ENCODE peak calls at places on chromosome 4, in nine cellular contexts. W, M, D, U, O, A, T, Y and V are unnamed samples.

GRCh38 chr4:2417765-2418651 is at the start of gene ZFYVE28:
- DNase-seq in M (no peak), W (no peak), Y (no peak), U (no peak), T (peak), D (no peak), O (no peak), A (no peak), V (no peak)

GRCh38 chr4:13766722-13767495 is 139.4 kb upstream of the BOD1L1 start:
- DNase-seq in Y (no peak), O (no peak), A (no peak), T (no peak), W (no peak), D (no peak), M (no peak), U (no peak), V (no peak)

GRCh38 chr4:128454281-128455075 is 166.9 kb upstream of the PGRMC2 start:
- DNase-seq in M (peak), A (peak), U (peak), D (peak), T (peak), W (peak), O (peak), Y (peak), V (peak)

GRCh38 chr4:146643812-146644401 is 5.2 kb downstream of the POU4F2 start:
- DNase-seq in Y (peak), T (no peak), M (no peak), W (no peak), A (no peak), U (no peak), D (no peak), O (no peak), V (no peak)

GRCh38 chr4:166422475-166422874 is 549.4 kb downstream of the TLL1 start:
- DNase-seq in T (no peak), M (no peak), U (no peak), Y (no peak), O (no peak), A (no peak), D (no peak), W (no peak), V (no peak)

GRCh38 chr4:81214518-81215218 is 354 bp downstream of the PRKG2 start:
- DNase-seq in T (no peak), D (peak), Y (no peak), M (peak), O (peak), U (no peak), A (no peak), W (no peak), V (no peak)

GRCh38 chr4:115433501-115433900 is 320.1 kb upstream of the NDST4 start:
- DNase-seq in T (no peak), D (no peak), O (no peak), Y (no peak), U (no peak), M (no peak), A (no peak), W (no peak), V (no peak)

GRCh38 chr4:122661176-122661575 is 40.3 kb upstream of the IL21 start:
- DNase-seq in U (no peak), O (no peak), Y (no peak), M (no peak), D (no peak), W (no peak), A (no peak), T (no peak), V (no peak)

GRCh38 chr4:140083320-140083719 is 70.7 kb downstream of the MAML3 start:
- DNase-seq in U (no peak), D (no peak), W (no peak), M (no peak), Y (no peak), T (no peak), A (no peak), O (no peak), V (no peak)

GRCh38 chr4:38805530-38806145 is 1.0 kb upstream of the TLR1 start:
- DNase-seq in U (no peak), D (peak), O (peak), A (no peak), W (peak), T (no peak), M (no peak), Y (no peak), V (peak)

GRCh38 chr4:6908397-6909112 is 1.1 kb upstream of the TBC1D14 start:
- DNase-seq in T (no peak), U (peak), Y (no peak), D (no peak), O (no peak), M (peak), A (no peak), W (no peak), V (no peak)

GRCh38 chr4:185665655-185666054 is 130.3 kb upstream of the PDLIM3 start:
- DNase-seq in M (no peak), Y (no peak), T (no peak), O (no peak), A (no peak), D (no peak), U (no peak), W (no peak), V (no peak)

GRCh38 chr4:159451006-159451405 is 348.1 kb downstream of the RAPGEF2 start:
- DNase-seq in Y (no peak), U (no peak), A (no peak), D (no peak), M (no peak), W (no peak), O (no peak), T (no peak), V (no peak)

GRCh38 chr4:1011022-1011694 is at the start of gene FGFRL1:
- DNase-seq in D (peak), U (peak), A (peak), Y (peak), M (peak), T (peak), O (peak), W (peak), V (peak)

GRCh38 chr4:186790630-186791029 is 67.0 kb upstream of the FAT1 start:
- DNase-seq in O (no peak), D (no peak), A (no peak), U (no peak), W (no peak), Y (no peak), T (no peak), M (no peak), V (no peak)

GRCh38 chr4:54332577-54332976 is 103.5 kb downstream of the PDGFRA start:
- DNase-seq in W (no peak), A (no peak), D (no peak), Y (no peak), T (no peak), M (no peak), O (no peak), U (no peak), V (no peak)

GRCh38 chr4:89311433-89311832 is 3.8 kb upstream of the GPRIN3 start:
- DNase-seq in M (no peak), W (no peak), D (no peak), T (no peak), U (no peak), O (no peak), A (no peak), Y (no peak), V (no peak)
- H3K27ac ChIP-seq in M (no peak), W (no peak), D (no peak), T (no peak), U (no peak), O (no peak), A (no peak), Y (no peak), V (no peak)

GRCh38 chr4:156838761-156839160 is 132.8 kb downstream of the PDGFC start:
- DNase-seq in Y (no peak), A (no peak), W (no peak), U (no peak), M (no peak), O (no peak), D (no peak), T (no peak), V (no peak)
- TF ChIP-seq EP300 in Y (no peak), A (no peak), W (no peak), U (no peak), M (no peak), O (no peak), D (no peak), T (no peak), V (no peak)

GRCh38 chr4:152679414-152680281 is at the start of gene TMEM154:
- DNase-seq in M (peak), D (peak), W (peak), O (peak), A (peak), Y (no peak), T (no peak), U (peak), V (peak)

GRCh38 chr4:152674359-152674758 is 5.4 kb downstream of the TMEM154 start:
- DNase-seq in T (no peak), M (no peak), U (no peak), Y (no peak), D (no peak), A (no peak), W (no peak), O (no peak), V (no peak)

GRCh38 chr4:152673489-152673888 is 6.3 kb downstream of the TMEM154 start:
- DNase-seq in T (no peak), D (no peak), M (no peak), W (no peak), A (no peak), U (no peak), O (no peak), Y (no peak), V (no peak)

GRCh38 chr4:152678841-152679240 is 956 bp downstream of the TMEM154 start:
- DNase-seq in W (no peak), T (no peak), D (no peak), Y (no peak), U (no peak), A (no peak), O (no peak), M (no peak), V (no peak)

DNA sequence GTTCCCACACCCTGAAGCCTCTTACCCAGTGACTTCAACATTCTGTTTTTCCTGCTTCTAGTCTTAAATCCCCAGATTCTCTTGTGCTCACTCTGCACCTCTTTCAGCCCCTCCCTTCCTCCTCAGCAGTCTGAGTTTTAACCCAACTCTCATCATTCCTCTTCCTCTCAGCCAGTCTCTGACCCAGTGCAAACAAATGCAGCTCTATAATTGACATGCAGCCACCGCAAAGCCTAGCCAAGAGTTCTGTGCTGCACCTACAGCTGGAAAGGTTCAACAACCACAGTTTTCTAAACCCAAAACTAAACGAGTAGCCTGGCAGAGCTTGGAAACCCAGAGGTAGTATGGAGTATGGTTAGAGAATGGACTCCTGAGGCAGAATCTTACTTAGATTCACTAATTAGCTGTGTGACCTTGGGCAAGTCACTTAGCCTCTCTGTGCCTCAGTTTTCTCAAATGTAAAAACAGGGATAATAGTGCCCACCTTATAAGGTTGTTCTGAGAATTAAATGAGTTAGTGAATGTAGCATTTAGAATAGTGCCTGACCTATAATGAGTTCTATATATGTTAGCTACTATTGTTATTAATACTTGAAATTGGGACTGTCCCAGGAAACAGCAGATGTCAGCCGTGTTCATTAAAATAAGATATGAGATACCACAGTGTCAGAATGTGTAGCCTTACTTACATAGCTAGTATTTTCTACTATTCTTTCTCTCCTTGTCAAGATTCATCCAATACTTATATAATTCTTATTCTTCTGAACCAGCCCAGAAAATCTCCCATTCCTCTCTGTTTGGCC is 3.5 kb downstream of the TMEM154 start:
- DNase-seq in W (no peak), U (no peak), D (no peak), T (no peak), M (no peak), A (no peak), O (no peak), Y (no peak), V (no peak)
- H3K4me3 ChIP-seq in W (no peak), U (no peak), D (no peak), T (no peak), M (no peak), A (no peak), O (no peak), Y (no peak), V (no peak)

GRCh38 chr4:8506006-8506372 is 65.4 kb downstream of the TRMT44 start:
- DNase-seq in U (no peak), D (no peak), M (no peak), W (no peak), T (no peak), O (no peak), Y (no peak), A (no peak), V (no peak)
- H3K27ac ChIP-seq in U (peak), D (peak), M (no peak), W (no peak), T (no peak), O (no peak), Y (no peak), A (peak), V (peak)

GRCh38 chr4:88158038-88158359 is 440 bp downstream of the ABCG2 start:
- DNase-seq in A (no peak), M (no peak), O (no peak), T (no peak), D (no peak), W (no peak), Y (no peak), U (no peak), V (no peak)

GRCh38 chr4:88162636-88163035 is 4.2 kb upstream of the ABCG2 start:
- DNase-seq in U (no peak), T (no peak), W (no peak), O (no peak), A (no peak), D (no peak), Y (peak), M (no peak), V (no peak)

GRCh38 chr4:88163286-88163685 is 4.8 kb upstream of the ABCG2 start:
- DNase-seq in U (no peak), A (no peak), M (no peak), W (no peak), O (no peak), D (no peak), Y (no peak), T (no peak), V (no peak)

GRCh38 chr4:88158360-88159136 is at the start of gene ABCG2:
- DNase-seq in U (no peak), W (peak), A (no peak), M (peak), D (peak), Y (peak), O (peak), T (peak), V (no peak)

DNA sequence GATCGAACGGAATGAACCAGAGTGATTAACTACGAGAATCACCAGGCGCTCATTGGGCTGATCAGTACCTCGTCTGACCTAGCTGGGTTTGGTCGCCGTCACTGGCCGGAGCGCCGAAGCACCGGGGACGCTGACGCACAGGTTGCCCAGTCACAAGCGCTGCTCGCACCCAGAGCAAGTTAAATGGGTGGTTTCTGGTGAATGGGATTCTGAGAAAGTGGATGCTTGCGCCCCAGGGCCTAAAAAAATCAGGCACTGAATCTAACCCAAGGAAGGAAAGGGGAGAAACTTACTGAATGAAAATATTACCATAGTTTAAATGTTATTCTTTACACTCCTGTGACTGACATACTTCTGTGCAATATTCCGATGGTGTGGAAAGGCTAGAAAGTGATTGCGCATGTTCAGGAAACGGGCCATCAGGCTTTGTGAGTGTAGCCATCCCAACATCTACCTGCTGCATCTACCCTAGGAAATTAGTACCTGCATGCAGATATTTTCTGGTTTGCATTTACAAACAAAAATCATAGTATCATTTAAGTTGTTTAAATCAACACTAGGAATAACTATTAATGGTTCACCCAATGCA is 792 bp upstream of the ABCG2 start:
- DNase-seq in M (no peak), W (peak), D (no peak), O (no peak), T (peak), U (no peak), A (peak), Y (peak), V (no peak)
- TF ChIP-seq EP300 in M (no peak), W (no peak), D (no peak), O (no peak), T (no peak), U (no peak), A (no peak), Y (no peak), V (no peak)

DNA sequence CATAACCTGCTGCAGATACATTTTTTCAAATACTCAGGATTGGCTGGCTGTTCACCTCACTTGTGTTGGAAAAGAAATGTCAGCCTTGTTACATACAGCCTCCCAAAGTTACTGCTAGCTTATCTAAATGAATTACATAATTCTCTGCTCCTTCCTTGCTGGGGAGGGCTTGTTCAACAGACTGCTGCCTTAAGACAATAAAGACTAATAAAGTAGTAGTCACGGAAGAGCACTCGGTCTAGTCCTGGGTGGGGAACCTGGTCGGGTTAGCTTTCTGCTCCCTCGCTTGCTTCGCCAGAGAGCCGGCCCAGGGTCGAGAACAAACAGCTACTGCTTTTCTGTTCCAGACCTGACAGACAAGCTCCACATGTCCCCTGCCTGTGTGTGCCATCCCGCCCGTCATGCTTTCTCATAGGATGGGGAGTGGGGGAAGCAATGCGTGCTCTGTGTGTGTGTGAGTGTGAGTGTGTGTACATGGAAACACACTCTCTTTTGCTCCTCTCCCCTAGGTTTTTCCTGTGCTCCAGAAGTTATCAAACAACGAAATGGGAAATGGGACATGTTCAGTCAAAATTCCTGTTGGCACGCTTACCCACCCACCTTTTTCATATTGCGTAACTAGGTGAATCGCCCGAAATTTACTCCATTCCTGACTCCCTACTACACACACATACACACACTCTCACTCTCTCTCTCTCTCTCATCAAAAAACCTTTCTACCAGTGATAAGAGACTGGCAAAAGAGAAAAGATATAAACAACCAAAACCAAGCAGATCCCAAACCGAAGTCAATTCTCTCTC is 1.4 kb downstream of the NPY1R start:
- DNase-seq in M (no peak), D (peak), T (no peak), O (no peak), A (no peak), W (no peak), Y (no peak), U (no peak), V (no peak)
- H3K4me3 ChIP-seq in M (no peak), D (peak), T (no peak), O (peak), A (peak), W (peak), Y (no peak), U (peak), V (peak)

GRCh38 chr4:151810476-151810875 is 49.7 kb upstream of the GATB start:
- DNase-seq in T (no peak), U (no peak), D (no peak), W (no peak), M (no peak), A (no peak), Y (no peak), O (no peak), V (no peak)
- H3K27ac ChIP-seq in T (no peak), U (no peak), D (no peak), W (no peak), M (no peak), A (no peak), Y (no peak), O (no peak), V (no peak)

GRCh38 chr4:83660578-83660977 is 124.7 kb downstream of the GPAT3 start:
- DNase-seq in Y (no peak), D (no peak), W (no peak), U (no peak), O (no peak), A (no peak), M (no peak), T (no peak), V (no peak)

GRCh38 chr4:83664071-83664470 is 128.2 kb downstream of the GPAT3 start:
- DNase-seq in A (no peak), M (no peak), T (no peak), D (no peak), O (no peak), Y (no peak), U (no peak), W (no peak), V (no peak)

GRCh38 chr4:83662204-83662603 is 126.3 kb downstream of the GPAT3 start:
- DNase-seq in D (no peak), U (no peak), M (no peak), O (no peak), A (no peak), T (no peak), Y (no peak), W (no peak), V (no peak)

GRCh38 chr4:83661359-83661758 is 125.5 kb downstream of the GPAT3 start:
- DNase-seq in Y (no peak), U (no peak), O (no peak), D (no peak), M (no peak), T (no peak), A (no peak), W (no peak), V (no peak)

DNA sequence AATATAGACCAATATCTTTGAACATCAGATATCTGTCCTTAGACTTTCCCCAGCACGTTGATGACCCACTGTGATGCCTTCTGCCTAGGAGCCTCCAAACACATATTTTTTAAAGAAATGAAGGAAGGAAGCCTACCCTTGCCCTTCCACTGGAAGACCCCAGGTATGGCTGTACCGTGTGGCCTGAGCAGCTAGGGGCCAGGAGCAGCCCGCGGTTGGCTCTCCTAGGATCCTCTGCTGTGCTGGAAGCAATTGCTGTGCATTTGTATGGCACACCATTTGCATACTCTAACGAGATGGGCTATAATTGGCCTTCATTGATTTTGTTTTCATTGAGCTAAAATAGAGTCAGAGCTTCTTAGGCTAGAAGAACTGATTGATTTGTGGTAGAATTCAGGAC is 128.8 kb downstream of the GPAT3 start:
- DNase-seq in D (no peak), Y (no peak), A (no peak), T (no peak), U (no peak), W (no peak), M (no peak), O (no peak), V (no peak)
- TF ChIP-seq EP300 in D (no peak), Y (no peak), A (no peak), T (no peak), U (no peak), W (no peak), M (no peak), O (no peak), V (no peak)

DNA sequence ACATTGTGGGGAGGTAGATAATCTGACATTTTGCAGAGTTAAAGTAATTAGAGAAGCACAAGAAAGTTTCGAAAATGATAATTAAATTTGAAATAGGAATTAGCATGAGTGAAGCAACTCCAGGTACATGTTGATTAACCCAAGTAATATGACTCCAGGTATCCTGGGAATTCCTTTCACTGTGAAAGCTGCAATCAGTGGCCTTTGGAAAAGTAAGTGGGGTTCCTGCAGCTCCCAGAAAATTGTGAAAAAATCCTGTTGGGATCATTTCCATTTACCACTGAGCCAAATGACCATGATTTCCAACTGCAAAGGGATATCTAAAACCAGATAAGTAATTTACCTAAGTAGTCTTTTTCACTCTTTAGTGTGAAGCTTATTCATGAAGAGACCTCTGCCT is 26.1 kb upstream of the CXCL2 start:
- DNase-seq in M (no peak), T (no peak), W (no peak), A (no peak), Y (no peak), D (no peak), O (no peak), U (no peak), V (no peak)
- H3K4me3 ChIP-seq in M (no peak), T (no peak), W (no peak), A (no peak), Y (no peak), D (no peak), O (no peak), U (no peak), V (no peak)